ENCODE peak calls at places on chromosomes 3 and 15, in eight cellular contexts. L is AML-193; T is ELF-1; V is activated CD8-positive, alpha-beta memory T cell treated with anti-CD3 and anti-CD28 coated beads for 48 hours; Y is uterus; S is mesendoderm; I is epithelial cell of proximal tubule; K is stimulated activated CD8-positive, alpha-beta memory T cell treated with anti-CD3 and anti-CD28 coated beads, Interleukin-12 subunit alpha, Interleukin-12 subunit beta, amount 100 ng/mL, for 4 hours. M is an unnamed sample.
A peak's percentile ranks its signal among the peaks of the same experiment; 100 is the strongest.

GRCh38 chr15:63043391-63044076 is 987 bp downstream of the TPM1 start:
- DNase-seq in L (no peak), T (no peak), V (no peak), Y (peak; percentile 45), S (no peak), I (no peak), K (no peak), M (peak; percentile 32)

GRCh38 chr15:64667736-64668161 is 107.6 kb downstream of the RBPMS2 start:
- DNase-seq in L (no peak), T (no peak), V (no peak), Y (no peak), S (peak; percentile 54), I (peak; percentile 10), K (no peak), M (no peak)

GRCh38 chr3:47961815-47962606 is 54.2 kb downstream of the MAP4 start:
- DNase-seq in L (no peak), T (peak; percentile 77), V (no peak), Y (no peak), S (peak; percentile 97), I (peak; percentile 19), K (no peak), M (no peak)

GRCh38 chr15:49223536-49224274 is 53.7 kb downstream of the GALK2 start:
- DNase-seq in L (no peak), T (no peak), V (no peak), Y (no peak), S (no peak), I (no peak), K (no peak), M (no peak)

GRCh38 chr15:85485956-85486567 is 105.7 kb downstream of the AKAP13 start:
- DNase-seq in L (peak; percentile 69), T (no peak), V (no peak), Y (peak; percentile 72), S (peak; percentile 91), I (no peak), K (peak; percentile 5), M (no peak)

GRCh38 chr3:112973325-112974177 is 1.4 kb downstream of the CD200R1 start:
- DNase-seq in L (peak; percentile 17), T (no peak), V (no peak), Y (no peak), S (no peak), I (no peak), K (no peak), M (no peak)

GRCh38 chr3:53194218-53195065 is 33.4 kb downstream of the PRKCD start:
- DNase-seq in L (no peak), T (peak; percentile 69), V (no peak), Y (peak; percentile 33), S (peak; percentile 63), I (peak; percentile 39), K (no peak), M (no peak)

GRCh38 chr15:66096711-66097058 is 156.9 kb downstream of the MEGF11 start:
- DNase-seq in L (no peak), T (no peak), V (no peak), Y (no peak), S (no peak), I (no peak), K (no peak), M (no peak)

GRCh38 chr3:144114767-144115166 is 143.1 kb downstream of the DIPK2A start:
- DNase-seq in L (no peak), T (no peak), V (no peak), Y (no peak), S (peak; percentile 16), I (no peak), K (no peak), M (no peak)

GRCh38 chr15:29003446-29004233 is 117.9 kb downstream of the APBA2 start:
- DNase-seq in L (no peak), T (no peak), V (no peak), Y (no peak), S (no peak), I (no peak), K (no peak), M (no peak)

GRCh38 chr15:68620721-68621528 is 42.1 kb downstream of the CORO2B start:
- DNase-seq in L (no peak), T (no peak), V (no peak), Y (peak; percentile 93), S (no peak), I (no peak), K (no peak), M (peak; percentile 85)

GRCh38 chr3:71694358-71694999 is 30.7 kb downstream of the EIF4E3 start:
- DNase-seq in L (no peak), T (no peak), V (no peak), Y (no peak), S (peak; percentile 6), I (no peak), K (no peak), M (no peak)

GRCh38 chr3:169914321-169914720 is 2.9 kb downstream of the SAMD7 start:
- DNase-seq in L (no peak), T (no peak), V (no peak), Y (no peak), S (no peak), I (peak; percentile 18), K (no peak), M (no peak)

GRCh38 chr3:29527251-29527650 is 246.4 kb downstream of the RBMS3 start:
- DNase-seq in L (no peak), T (no peak), V (no peak), Y (no peak), S (no peak), I (no peak), K (no peak), M (no peak)

GRCh38 chr15:39453500-39454073 is 127.3 kb upstream of the THBS1 start:
- DNase-seq in L (peak; percentile 47), T (no peak), V (no peak), Y (no peak), S (no peak), I (no peak), K (no peak), M (no peak)

GRCh38 chr15:20344601-20345400 is 196.8 kb downstream of the GOLGA6L6 start:
- DNase-seq in L (no peak), T (peak; percentile 0), V (no peak), Y (no peak), S (no peak), I (no peak), K (no peak), M (no peak)

GRCh38 chr3:115784739-115785571 is 161.6 kb downstream of the GAP43 start:
- DNase-seq in L (no peak), T (no peak), V (no peak), Y (no peak), S (no peak), I (no peak), K (no peak), M (no peak)

GRCh38 chr3:30747771-30748281 is 141.4 kb downstream of the TGFBR2 start:
- DNase-seq in L (no peak), T (no peak), V (no peak), Y (no peak), S (peak; percentile 61), I (no peak), K (no peak), M (no peak)

GRCh38 chr3:120021523-120021922 is 72.7 kb downstream of the GSK3B start:
- DNase-seq in L (no peak), T (no peak), V (no peak), Y (no peak), S (no peak), I (no peak), K (no peak), M (no peak)

GRCh38 chr3:177516130-177517011 is 319.1 kb upstream of the TBL1XR1 start:
- DNase-seq in L (no peak), T (no peak), V (no peak), Y (no peak), S (peak; percentile 28), I (peak; percentile 98), K (no peak), M (no peak)

GRCh38 chr3:12076666-12077065 is 72.5 kb downstream of the SYN2 start:
- DNase-seq in L (no peak), T (no peak), V (no peak), Y (no peak), S (peak; percentile 69), I (no peak), K (no peak), M (no peak)

GRCh38 chr15:35550957-35551356 is 5.0 kb upstream of the DPH6 start:
- DNase-seq in L (no peak), T (no peak), V (no peak), Y (no peak), S (no peak), I (no peak), K (no peak), M (no peak)

GRCh38 chr3:43180027-43180426 is 74.1 kb upstream of the POMGNT2 start:
- DNase-seq in L (peak; percentile 90), T (no peak), V (no peak), Y (no peak), S (no peak), I (no peak), K (no peak), M (no peak)

GRCh38 chr15:96583671-96584070 is 253.2 kb downstream of the NR2F2 start:
- DNase-seq in L (peak; percentile 37), T (no peak), V (no peak), Y (no peak), S (no peak), I (no peak), K (no peak), M (no peak)

M was measured in amygdala.